ENCODE peak calls at places on chromosomes 7 and 10, in nine cellular contexts. K, G, S, V, Y, M, A, L and D are unnamed samples.
A peak's percentile ranks its signal among the peaks of the same experiment; 100 is the strongest.

GRCh38 chr7:38448076-38448475 is 174.6 kb upstream of the TARP start:
- DNase-seq in K (peak; percentile 20), G (no peak), S (no peak), V (no peak), Y (no peak), M (no peak), A (no peak), L (no peak), D (no peak)

GRCh38 chr10:71933651-71934050 is 30.5 kb upstream of the CHST3 start:
- DNase-seq in K (no peak), G (no peak), S (peak; percentile 56), V (no peak), Y (no peak), M (no peak), A (no peak), L (no peak), D (no peak)

GRCh38 chr10:126638542-126638941 is 32.0 kb downstream of the C10orf90 start:
- DNase-seq in K (no peak), G (no peak), S (no peak), V (peak; percentile 50), Y (no peak), M (no peak), A (no peak), L (no peak), D (no peak)

GRCh38 chr7:94584113-94584512 is 71.8 kb downstream of the SGCE start:
- DNase-seq in K (peak; percentile 21), G (peak; percentile 68), S (no peak), V (peak; percentile 37), Y (peak; percentile 5), M (no peak), A (no peak), L (no peak), D (peak; percentile 43)

GRCh38 chr10:7457478-7458316 is 46.9 kb upstream of the SFMBT2 start:
- DNase-seq in K (no peak), G (no peak), S (peak; percentile 36), V (no peak), Y (no peak), M (no peak), A (no peak), L (no peak), D (no peak)

GRCh38 chr7:65448824-65449504 is 75.3 kb downstream of the ZNF92 start:
- DNase-seq in K (peak; percentile 70), G (no peak), S (no peak), V (no peak), Y (peak; percentile 77), M (no peak), A (no peak), L (no peak), D (peak; percentile 20)

GRCh38 chr7:155269766-155270585 is 27.7 kb upstream of the INSIG1 start:
- DNase-seq in K (peak; percentile 16), G (no peak), S (no peak), V (no peak), Y (no peak), M (no peak), A (no peak), L (no peak), D (no peak)

GRCh38 chr10:78438094-78438906 is 404.6 kb downstream of the RPS24 start:
- DNase-seq in K (no peak), G (peak; percentile 19), S (no peak), V (peak; percentile 80), Y (no peak), M (no peak), A (no peak), L (no peak), D (no peak)

GRCh38 chr10:124576526-124577420 is 115.2 kb downstream of the LHPP start:
- DNase-seq in K (no peak), G (no peak), S (no peak), V (no peak), Y (no peak), M (no peak), A (no peak), L (no peak), D (no peak)

GRCh38 chr7:44959956-44960640 is 18.7 kb downstream of the MYO1G start:
- DNase-seq in K (no peak), G (no peak), S (no peak), V (no peak), Y (no peak), M (no peak), A (no peak), L (no peak), D (no peak)

GRCh38 chr10:127612-128432 is 7.4 kb upstream of the ZMYND11 start:
- DNase-seq in K (no peak), G (no peak), S (peak; percentile 51), V (no peak), Y (no peak), M (no peak), A (no peak), L (no peak), D (no peak)

GRCh38 chr7:139763330-139763729 is 14.5 kb downstream of the HIPK2 start:
- DNase-seq in K (peak; percentile 41), G (no peak), S (no peak), V (no peak), Y (no peak), M (no peak), A (no peak), L (no peak), D (no peak)

GRCh38 chr10:34768261-34768971 is 46.7 kb downstream of the PARD3 start:
- DNase-seq in K (peak; percentile 24), G (peak; percentile 89), S (no peak), V (peak; percentile 89), Y (no peak), M (no peak), A (no peak), L (no peak), D (no peak)

GRCh38 chr10:29635711-29636144 is 957 bp upstream of the SVIL start:
- DNase-seq in K (peak; percentile 36), G (no peak), S (no peak), V (peak; percentile 84), Y (no peak), M (no peak), A (peak; percentile 23), L (no peak), D (no peak)

GRCh38 chr7:102473271-102473991 is 5.3 kb downstream of the POLR2J start:
- DNase-seq in K (no peak), G (no peak), S (no peak), V (no peak), Y (no peak), M (no peak), A (no peak), L (peak; percentile 74), D (no peak)

GRCh38 chr10:59175538-59176240 is 754 bp upstream of the PHYHIPL start:
- DNase-seq in K (no peak), G (peak; percentile 29), S (peak; percentile 13), V (peak; percentile 3), Y (no peak), M (no peak), A (no peak), L (no peak), D (no peak)

GRCh38 chr7:143394777-143395176 is 13.6 kb downstream of the ZYX start:
- DNase-seq in K (no peak), G (no peak), S (no peak), V (no peak), Y (no peak), M (no peak), A (no peak), L (no peak), D (no peak)

GRCh38 chr7:29017666-29018065 is 59.5 kb upstream of the TRIL start:
- DNase-seq in K (peak; percentile 19), G (no peak), S (no peak), V (no peak), Y (no peak), M (no peak), A (no peak), L (no peak), D (peak; percentile 64)

GRCh38 chr10:15149042-15149771 is 19.3 kb downstream of the NMT2 start:
- DNase-seq in K (no peak), G (no peak), S (no peak), V (no peak), Y (no peak), M (no peak), A (no peak), L (no peak), D (no peak)

GRCh38 chr10:133158756-133159610 is 1.0 kb upstream of the KNDC1 start:
- DNase-seq in K (peak; percentile 8), G (peak; percentile 41), S (no peak), V (peak; percentile 33), Y (no peak), M (no peak), A (no peak), L (no peak), D (no peak)

GRCh38 chr7:108455833-108456677 is at the start of gene NRCAM:
- DNase-seq in K (peak; percentile 13), G (peak; percentile 88), S (peak; percentile 73), V (peak; percentile 93), Y (no peak), M (peak; percentile 94), A (no peak), L (peak; percentile 91), D (peak; percentile 50)